ENCODE peak calls at places on chromosomes 13 and 19, in four cellular contexts. V, K, I and H are unnamed samples.

GRCh38 chr19:31261651-31262331 is 87.4 kb downstream of the TSHZ3 start:
- DNase-seq in V (no peak), K (no peak), I (no peak), H (no peak)

GRCh38 chr19:49651029-49651825 is 9.2 kb downstream of the SCAF1 start:
- DNase-seq in V (no peak), K (no peak), I (no peak), H (no peak)

GRCh38 chr13:67228909-67229308 is 1.2 kb downstream of the PCDH9 start:
- DNase-seq in V (no peak), K (no peak), I (no peak), H (no peak)

GRCh38 chr13:46575843-46576242 is 22.9 kb downstream of the LRCH1 start:
- DNase-seq in V (no peak), K (no peak), I (no peak), H (no peak)

GRCh38 chr13:23462815-23463559 is 29.5 kb upstream of the SACS start:
- DNase-seq in V (no peak), K (no peak), I (no peak), H (no peak)

GRCh38 chr19:3402631-3403443 is 36.5 kb downstream of the NFIC start:
- DNase-seq in V (no peak), K (no peak), I (no peak), H (no peak)

GRCh38 chr19:3605770-3606169 is 905 bp downstream of the TBXA2R start:
- DNase-seq in V (no peak), K (no peak), I (no peak), H (no peak)

GRCh38 chr13:40189885-40190655 is 476.4 kb downstream of the FOXO1 start:
- DNase-seq in V (no peak), K (no peak), I (no peak), H (no peak)

GRCh38 chr19:3006075-3006767 is 22.9 kb downstream of the TLE2 start:
- DNase-seq in V (no peak), K (no peak), I (peak), H (no peak)

GRCh38 chr19:19490247-19490968 is 24.9 kb downstream of the TSSK6 start:
- DNase-seq in V (peak), K (peak), I (peak), H (peak)

GRCh38 chr13:103839460-103839859 is 773.2 kb upstream of the SLC10A2 start:
- DNase-seq in V (no peak), K (no peak), I (no peak), H (no peak)

GRCh38 chr19:3346677-3347353 is 19.6 kb upstream of the NFIC start:
- DNase-seq in V (no peak), K (no peak), I (no peak), H (no peak)

GRCh38 chr19:42219812-42220750 is at the start of gene ZNF526:
- DNase-seq in V (peak), K (peak), I (peak), H (peak)

GRCh38 chr19:51807111-51807701 is 12.2 kb downstream of the FPR3 start:
- DNase-seq in V (peak), K (no peak), I (peak), H (no peak)

GRCh38 chr19:47112166-47112663 is 1.4 kb downstream of the ZC3H4 start:
- DNase-seq in V (peak), K (no peak), I (peak), H (peak)

GRCh38 chr19:15187026-15188007 is 13.5 kb downstream of the NOTCH3 start:
- DNase-seq in V (no peak), K (no peak), I (peak), H (peak)

GRCh38 chr19:29837448-29837961 is 25.7 kb downstream of the CCNE1 start:
- DNase-seq in V (no peak), K (peak), I (no peak), H (no peak)

GRCh38 chr19:4414144-4414799 is 11.8 kb downstream of the CHAF1A start:
- DNase-seq in V (no peak), K (no peak), I (no peak), H (no peak)

GRCh38 chr13:112653821-112654220 is 36.0 kb upstream of the ATP11A start:
- DNase-seq in V (no peak), K (no peak), I (no peak), H (no peak)

GRCh38 chr19:49876422-49877019 is 634 bp downstream of the AKT1S1 start:
- DNase-seq in V (peak), K (peak), I (peak), H (peak)

GRCh38 chr19:1104452-1105216 is 840 bp downstream of the GPX4 start:
- DNase-seq in V (peak), K (no peak), I (peak), H (no peak)

GRCh38 chr19:33438016-33438671 is 64.6 kb downstream of the CEBPG start:
- DNase-seq in V (no peak), K (no peak), I (no peak), H (peak)

GRCh38 chr13:104014803-104015645 is 948.8 kb upstream of the SLC10A2 start:
- DNase-seq in V (no peak), K (no peak), I (no peak), H (no peak)

GRCh38 chr19:14023404-14024235 is 4.3 kb upstream of the RLN3 start:
- DNase-seq in V (peak), K (no peak), I (peak), H (peak)

GRCh38 chr19:7393459-7393858 is 44.7 kb downstream of the ARHGEF18 start:
- DNase-seq in V (no peak), K (no peak), I (no peak), H (no peak)

GRCh38 chr13:110758195-110758594 is 44.7 kb downstream of the ING1 start:
- DNase-seq in V (no peak), K (no peak), I (no peak), H (no peak)

GRCh38 chr13:97212540-97213146 is 9.5 kb upstream of the MBNL2 start:
- DNase-seq in V (no peak), K (no peak), I (peak), H (peak)

GRCh38 chr19:51541458-51542357 is 10.2 kb upstream of the SIGLEC6 start:
- DNase-seq in V (no peak), K (no peak), I (peak), H (no peak)

GRCh38 chr13:37531054-37531453 is 67.5 kb downstream of the POSTN start:
- DNase-seq in V (no peak), K (no peak), I (no peak), H (no peak)

GRCh38 chr19:30679286-30679685 is 307.1 kb downstream of the ZNF536 start:
- DNase-seq in V (no peak), K (no peak), I (no peak), H (no peak)

GRCh38 chr19:43457809-43458208 is 7.6 kb downstream of the LYPD3 start:
- DNase-seq in V (no peak), K (no peak), I (peak), H (no peak)

GRCh38 chr13:40456397-40456958 is 210.0 kb downstream of the FOXO1 start:
- DNase-seq in V (no peak), K (no peak), I (no peak), H (no peak)

GRCh38 chr19:16368385-16369305 is 44.0 kb downstream of the KLF2 start:
- DNase-seq in V (peak), K (no peak), I (no peak), H (no peak)

GRCh38 chr19:35908977-35909683 is 1.0 kb upstream of the TYROBP start:
- DNase-seq in V (no peak), K (no peak), I (peak), H (no peak)

GRCh38 chr19:4730740-4731171 is 7.1 kb upstream of the DPP9 start:
- DNase-seq in V (no peak), K (no peak), I (peak), H (peak)

GRCh38 chr19:18928018-18928805 is 8.7 kb downstream of the DDX49 start:
- DNase-seq in V (no peak), K (no peak), I (no peak), H (no peak)

GRCh38 chr13:25267715-25268114 is 19.6 kb downstream of the MTMR6 start:
- DNase-seq in V (no peak), K (no peak), I (no peak), H (peak)

GRCh38 chr13:76991432-76991795 is 467 bp upstream of the CLN5 start:
- DNase-seq in V (no peak), K (peak), I (peak), H (no peak)

GRCh38 chr13:65926750-65927171 is 1303.4 kb downstream of the PCDH9 start:
- DNase-seq in V (peak), K (no peak), I (peak), H (peak)
- TF ChIP-seq JUNB in V (no peak), K (no peak), I (no peak), H (no peak)

DNA sequence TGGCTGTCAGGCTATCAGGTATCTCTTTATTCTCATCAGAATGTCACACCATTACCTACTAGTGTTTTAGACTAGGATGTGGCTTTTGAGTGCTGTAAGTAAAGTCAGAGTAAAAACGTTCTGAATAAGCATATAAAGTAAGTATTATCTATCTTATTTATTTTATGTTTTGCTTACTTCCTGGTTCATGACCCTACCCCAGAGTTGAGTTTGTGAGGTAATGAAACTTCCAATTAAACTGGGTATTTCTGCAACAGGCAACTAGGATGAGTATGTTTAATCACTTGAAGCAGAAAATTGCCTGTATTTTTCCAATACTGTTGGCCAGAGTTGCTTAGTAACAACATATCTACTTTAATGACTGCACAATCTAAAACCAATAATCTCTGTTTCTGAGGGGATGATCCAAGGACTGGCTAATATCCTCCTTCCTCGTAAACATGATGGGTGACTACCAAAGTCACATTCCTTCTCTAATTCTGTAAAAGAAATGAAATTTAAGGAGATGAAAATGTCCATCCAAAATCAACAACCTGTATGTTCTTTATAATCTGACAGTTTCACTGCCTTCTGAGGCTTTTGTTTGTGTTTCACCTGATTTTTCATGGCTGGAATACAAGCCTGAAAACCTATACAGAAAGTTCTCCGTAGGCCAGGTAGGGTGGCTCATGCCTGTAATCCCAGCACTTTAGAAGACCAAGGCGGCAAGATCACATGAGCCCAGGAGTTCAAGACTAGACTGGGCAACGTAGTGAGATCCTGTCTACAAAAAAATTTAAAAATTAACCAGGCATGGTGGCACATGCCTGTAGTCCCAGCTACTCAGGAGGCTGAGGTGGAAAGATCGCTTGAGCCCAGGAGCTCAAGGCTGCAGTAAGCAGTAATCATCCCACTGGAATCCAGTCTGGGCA is 83.1 kb downstream of the ABCC4 start:
- DNase-seq in V (no peak), K (no peak), I (no peak), H (no peak)
- TF ChIP-seq HDAC2 in V (no peak), K (no peak), I (no peak), H (no peak)

DNA sequence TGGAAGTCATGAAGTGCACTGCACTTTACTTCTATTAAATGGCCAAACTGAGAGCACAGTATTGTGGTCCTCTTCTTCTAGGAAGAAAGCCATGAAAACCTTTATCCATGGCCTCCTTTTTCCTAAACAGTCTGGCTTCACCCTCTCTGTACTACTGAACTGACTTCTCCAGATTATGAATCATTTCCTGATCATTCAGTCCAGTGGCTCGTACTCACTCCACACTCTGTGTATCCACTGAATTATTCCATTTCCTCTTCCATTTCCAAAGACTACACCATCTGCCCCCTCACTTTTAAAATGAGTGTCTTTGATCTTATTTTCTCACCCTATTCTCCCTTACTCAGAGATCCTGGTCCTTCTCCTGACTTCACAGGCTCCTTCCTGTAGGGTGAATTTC is 29.7 kb upstream of the FREM2 start:
- DNase-seq in V (no peak), K (no peak), I (no peak), H (no peak)
- TF ChIP-seq SMC3 in V (no peak), K (no peak), I (no peak), H (no peak)

GRCh38 chr13:100409132-100409531 is 179.5 kb downstream of the GGACT start:
- DNase-seq in V (no peak), K (no peak), I (no peak), H (peak)
- TF ChIP-seq JUNB in V (no peak), K (no peak), I (no peak), H (no peak)

GRCh38 chr13:81927347-81927746 is 1586.4 kb upstream of the SPRY2 start:
- DNase-seq in V (peak), K (no peak), I (no peak), H (peak)

DNA sequence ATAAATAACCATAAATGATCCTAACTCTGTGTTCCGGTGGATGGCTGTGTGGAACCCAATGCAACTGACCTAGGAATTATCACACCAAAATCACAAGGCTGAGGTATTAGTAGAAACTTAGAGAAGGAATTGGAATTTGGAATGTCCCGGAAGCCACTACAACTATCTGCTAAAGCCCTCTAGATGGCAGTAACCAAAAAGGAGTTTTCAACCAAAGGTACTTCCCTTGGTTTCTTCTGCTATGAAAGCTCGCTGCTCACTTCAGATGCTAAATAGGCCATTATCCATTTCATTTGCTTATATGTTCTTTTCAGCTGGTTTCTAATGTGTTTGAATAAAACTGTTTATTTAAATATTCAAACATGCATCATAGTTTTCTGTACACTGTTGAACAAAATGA is 1589.1 kb upstream of the SPRY2 start:
- DNase-seq in V (peak), K (no peak), I (no peak), H (no peak)
- TF ChIP-seq HDAC2 in V (no peak), K (no peak), I (no peak), H (no peak)

GRCh38 chr13:49185264-49185663 is 34.9 kb upstream of the MLNR start:
- DNase-seq in V (no peak), K (peak), I (no peak), H (peak)

GRCh38 chr13:49184621-49185020 is 35.5 kb upstream of the MLNR start:
- DNase-seq in V (no peak), K (no peak), I (no peak), H (no peak)

DNA sequence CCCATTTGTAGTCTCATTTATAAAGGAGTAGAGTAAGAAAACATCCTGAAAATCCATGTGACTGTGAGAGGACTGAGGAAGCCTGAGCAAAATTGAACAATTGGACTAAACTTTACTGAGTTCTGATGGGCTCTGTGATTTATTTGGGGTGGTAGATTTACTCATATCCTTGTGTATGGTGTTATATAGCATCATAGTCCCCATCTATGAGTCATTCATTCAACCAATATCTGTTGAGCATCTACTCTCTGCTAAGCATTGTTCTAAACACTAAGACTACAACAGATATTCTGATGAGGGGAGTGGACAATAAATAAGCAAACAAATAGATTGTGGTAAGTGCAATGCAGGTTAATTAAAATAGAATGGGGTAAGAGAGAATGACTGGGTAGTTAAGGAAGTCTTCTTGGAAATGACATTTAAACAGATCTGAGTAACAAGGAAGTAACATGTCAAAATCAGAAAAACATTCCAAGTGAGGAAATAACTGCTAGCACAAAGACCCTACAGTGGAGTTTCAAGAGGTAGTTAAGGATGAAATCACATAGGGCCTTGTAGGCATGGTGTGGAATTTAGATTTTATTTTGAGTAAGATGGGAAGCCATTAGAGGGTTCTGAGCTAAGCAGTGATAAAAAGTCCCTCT is 36.3 kb upstream of the MLNR start:
- DNase-seq in V (no peak), K (no peak), I (no peak), H (no peak)
- TF ChIP-seq SMC3 in V (no peak), K (no peak), I (no peak), H (no peak)

DNA sequence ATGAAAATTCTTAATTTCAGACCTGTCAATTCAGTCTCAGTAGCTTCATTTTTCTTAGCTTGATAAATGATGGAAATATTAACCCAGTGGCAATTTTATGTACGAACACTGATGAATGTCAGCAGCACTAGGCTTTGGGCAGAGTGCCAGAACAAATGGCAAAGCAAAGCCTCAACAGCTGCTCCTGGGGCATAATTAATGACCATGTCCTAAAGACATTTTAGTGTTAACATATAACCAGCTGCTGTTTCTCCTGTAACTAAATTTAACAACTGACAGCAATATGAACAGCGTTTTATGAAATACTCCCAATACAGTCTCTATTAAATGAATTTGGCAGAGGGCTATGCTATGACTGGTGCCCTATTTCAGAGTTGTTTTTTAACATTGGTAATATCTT is 47.1 kb downstream of the ZNF568 start:
- DNase-seq in V (no peak), K (no peak), I (no peak), H (no peak)
- TF ChIP-seq JUNB in V (no peak), K (no peak), I (no peak), H (no peak)